ENCODE peak calls at places on chromosome 21, in nine cellular contexts. One of them, this sample, is unnamed.

GRCh38 chr21:35470522-35470921 is 421.4 kb upstream of the RUNX1 start:
- DNase-seq in thoracic aorta: no peak
- DNase-seq in transverse colon: no peak
- DNase-seq in RWPE2: no peak
- DNase-seq in cardiac fibroblast: no peak
- DNase-seq in left ventricle myocardium inferior: no peak
- DNase-seq in heart right ventricle: no peak
- DNase-seq in astrocyte of the cerebellum: no peak
- DNase-seq in HFF-Myc: no peak
- DNase-seq in this sample: no peak

GRCh38 chr21:33402011-33402979 is 918 bp upstream of the IFNGR2 start:
- DNase-seq in thoracic aorta: no peak
- DNase-seq in heart right ventricle: peak
- DNase-seq in astrocyte of the cerebellum: no peak
- DNase-seq in HFF-Myc: no peak
- DNase-seq in transverse colon: peak
- DNase-seq in RWPE2: no peak
- DNase-seq in cardiac fibroblast: peak
- DNase-seq in left ventricle myocardium inferior: peak
- DNase-seq in this sample: peak

GRCh38 chr21:29771491-29772066 is 168.2 kb downstream of the GRIK1 start:
- DNase-seq in heart right ventricle: no peak
- DNase-seq in RWPE2: no peak
- DNase-seq in transverse colon: no peak
- DNase-seq in HFF-Myc: no peak
- DNase-seq in left ventricle myocardium inferior: no peak
- DNase-seq in cardiac fibroblast: no peak
- DNase-seq in astrocyte of the cerebellum: no peak
- DNase-seq in thoracic aorta: no peak
- DNase-seq in this sample: peak

GRCh38 chr21:34916446-34916845 is 132.7 kb downstream of the RUNX1 start:
- DNase-seq in HFF-Myc: peak
- DNase-seq in thoracic aorta: no peak
- DNase-seq in cardiac fibroblast: peak
- DNase-seq in heart right ventricle: no peak
- DNase-seq in left ventricle myocardium inferior: no peak
- DNase-seq in RWPE2: no peak
- DNase-seq in transverse colon: no peak
- DNase-seq in astrocyte of the cerebellum: no peak
- DNase-seq in this sample: no peak

GRCh38 chr21:28240586-28240985 is 752.1 kb downstream of the LTN1 start:
- DNase-seq in RWPE2: no peak
- DNase-seq in heart right ventricle: no peak
- DNase-seq in astrocyte of the cerebellum: no peak
- DNase-seq in HFF-Myc: no peak
- DNase-seq in thoracic aorta: no peak
- DNase-seq in transverse colon: no peak
- DNase-seq in left ventricle myocardium inferior: no peak
- DNase-seq in cardiac fibroblast: peak
- DNase-seq in this sample: no peak

GRCh38 chr21:36325373-36326010 is 5.5 kb downstream of the MORC3 start:
- DNase-seq in cardiac fibroblast: peak
- DNase-seq in astrocyte of the cerebellum: no peak
- DNase-seq in RWPE2: no peak
- DNase-seq in thoracic aorta: no peak
- DNase-seq in left ventricle myocardium inferior: no peak
- DNase-seq in transverse colon: no peak
- DNase-seq in HFF-Myc: no peak
- DNase-seq in heart right ventricle: no peak
- DNase-seq in this sample: peak

GRCh38 chr21:33357177-33357576 is 32.4 kb downstream of the IFNAR1 start:
- DNase-seq in RWPE2: no peak
- DNase-seq in left ventricle myocardium inferior: no peak
- DNase-seq in astrocyte of the cerebellum: no peak
- DNase-seq in transverse colon: no peak
- DNase-seq in thoracic aorta: no peak
- DNase-seq in heart right ventricle: no peak
- DNase-seq in HFF-Myc: no peak
- DNase-seq in cardiac fibroblast: no peak
- DNase-seq in this sample: no peak

GRCh38 chr21:14361958-14362357 is 21.0 kb downstream of the HSPA13 start:
- DNase-seq in cardiac fibroblast: peak
- DNase-seq in left ventricle myocardium inferior: no peak
- DNase-seq in astrocyte of the cerebellum: no peak
- DNase-seq in heart right ventricle: no peak
- DNase-seq in transverse colon: no peak
- DNase-seq in RWPE2: no peak
- DNase-seq in HFF-Myc: no peak
- DNase-seq in thoracic aorta: no peak
- DNase-seq in this sample: peak

GRCh38 chr21:33948951-33949444 is 33.4 kb upstream of the ATP5PO start:
- DNase-seq in cardiac fibroblast: no peak
- DNase-seq in thoracic aorta: no peak
- DNase-seq in transverse colon: no peak
- DNase-seq in RWPE2: no peak
- DNase-seq in left ventricle myocardium inferior: no peak
- DNase-seq in HFF-Myc: no peak
- DNase-seq in heart right ventricle: no peak
- DNase-seq in astrocyte of the cerebellum: no peak
- DNase-seq in this sample: no peak

GRCh38 chr21:18443085-18443484 is 39.5 kb upstream of the TMPRSS15 start:
- DNase-seq in HFF-Myc: no peak
- DNase-seq in cardiac fibroblast: no peak
- DNase-seq in thoracic aorta: no peak
- DNase-seq in heart right ventricle: no peak
- DNase-seq in RWPE2: no peak
- DNase-seq in left ventricle myocardium inferior: no peak
- DNase-seq in astrocyte of the cerebellum: no peak
- DNase-seq in transverse colon: no peak
- DNase-seq in this sample: no peak

GRCh38 chr21:35198004-35198403 is 148.9 kb upstream of the RUNX1 start:
- DNase-seq in astrocyte of the cerebellum: peak
- DNase-seq in HFF-Myc: peak
- DNase-seq in left ventricle myocardium inferior: no peak
- DNase-seq in RWPE2: peak
- DNase-seq in cardiac fibroblast: peak
- DNase-seq in heart right ventricle: peak
- DNase-seq in thoracic aorta: no peak
- DNase-seq in transverse colon: no peak
- DNase-seq in this sample: peak

GRCh38 chr21:17003221-17003620 is 509.6 kb upstream of the CXADR start:
- DNase-seq in left ventricle myocardium inferior: no peak
- DNase-seq in HFF-Myc: no peak
- DNase-seq in transverse colon: no peak
- DNase-seq in cardiac fibroblast: peak
- DNase-seq in astrocyte of the cerebellum: no peak
- DNase-seq in thoracic aorta: no peak
- DNase-seq in heart right ventricle: no peak
- DNase-seq in RWPE2: no peak
- DNase-seq in this sample: peak

GRCh38 chr21:31008355-31008754 is 29.9 kb downstream of the KRTAP19-8 start:
- DNase-seq in HFF-Myc: no peak
- DNase-seq in cardiac fibroblast: no peak
- DNase-seq in transverse colon: no peak
- DNase-seq in heart right ventricle: no peak
- DNase-seq in astrocyte of the cerebellum: no peak
- DNase-seq in left ventricle myocardium inferior: no peak
- DNase-seq in thoracic aorta: no peak
- DNase-seq in RWPE2: no peak
- DNase-seq in this sample: peak

DNA sequence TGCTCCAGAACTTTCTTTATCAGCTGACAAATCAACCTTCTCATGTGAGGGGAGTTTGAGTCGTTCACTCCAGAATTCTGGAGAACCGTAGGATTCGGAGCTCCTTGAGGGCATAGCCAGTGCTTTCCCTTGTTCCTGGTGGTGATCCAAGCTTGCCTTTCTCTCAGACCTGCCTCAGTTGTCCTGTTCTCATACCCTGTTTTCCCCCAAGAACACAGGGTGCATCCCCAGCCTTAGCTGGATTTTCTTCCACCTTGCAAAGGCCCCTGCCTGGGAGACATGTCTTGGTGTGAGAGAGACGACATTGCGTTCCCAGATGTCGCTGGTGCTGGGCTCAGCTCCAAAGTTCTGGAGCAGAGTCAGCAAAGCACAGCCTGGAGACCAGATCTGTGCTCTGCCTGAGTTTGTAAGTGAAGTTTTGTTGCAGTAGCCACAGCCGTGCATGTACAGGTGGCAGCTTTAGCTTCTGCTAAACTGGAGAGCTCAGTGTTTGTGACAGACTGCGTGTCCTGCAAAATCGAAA is 40.0 kb downstream of the ABCG1 start:
- DNase-seq in left ventricle myocardium inferior: peak
- DNase-seq in RWPE2: no peak
- DNase-seq in cardiac fibroblast: no peak
- DNase-seq in thoracic aorta: no peak
- DNase-seq in astrocyte of the cerebellum: no peak
- DNase-seq in HFF-Myc: no peak
- DNase-seq in transverse colon: no peak
- DNase-seq in heart right ventricle: peak
- DNase-seq in this sample: no peak
- TF ChIP-seq CTCF in left ventricle myocardium inferior: peak
- TF ChIP-seq CTCF in RWPE2: peak
- TF ChIP-seq CTCF in cardiac fibroblast: no peak
- TF ChIP-seq CTCF in thoracic aorta: no peak
- TF ChIP-seq CTCF in astrocyte of the cerebellum: no peak
- TF ChIP-seq CTCF in HFF-Myc: no peak
- TF ChIP-seq CTCF in transverse colon: no peak
- TF ChIP-seq CTCF in heart right ventricle: peak
- TF ChIP-seq CTCF in this sample: no peak

GRCh38 chr21:45445369-45445768 is 40.4 kb downstream of the COL18A1 start:
- DNase-seq in HFF-Myc: no peak
- DNase-seq in thoracic aorta: no peak
- DNase-seq in cardiac fibroblast: no peak
- DNase-seq in left ventricle myocardium inferior: no peak
- DNase-seq in transverse colon: no peak
- DNase-seq in astrocyte of the cerebellum: no peak
- DNase-seq in heart right ventricle: no peak
- DNase-seq in RWPE2: no peak
- DNase-seq in this sample: no peak
- H3K4me3 ChIP-seq in HFF-Myc: no peak
- H3K4me3 ChIP-seq in thoracic aorta: no peak
- H3K4me3 ChIP-seq in cardiac fibroblast: no peak
- H3K4me3 ChIP-seq in left ventricle myocardium inferior: no peak
- H3K4me3 ChIP-seq in transverse colon: no peak
- H3K4me3 ChIP-seq in astrocyte of the cerebellum: no peak
- H3K4me3 ChIP-seq in heart right ventricle: no peak
- H3K4me3 ChIP-seq in RWPE2: no peak
- H3K4me3 ChIP-seq in this sample: no peak

DNA sequence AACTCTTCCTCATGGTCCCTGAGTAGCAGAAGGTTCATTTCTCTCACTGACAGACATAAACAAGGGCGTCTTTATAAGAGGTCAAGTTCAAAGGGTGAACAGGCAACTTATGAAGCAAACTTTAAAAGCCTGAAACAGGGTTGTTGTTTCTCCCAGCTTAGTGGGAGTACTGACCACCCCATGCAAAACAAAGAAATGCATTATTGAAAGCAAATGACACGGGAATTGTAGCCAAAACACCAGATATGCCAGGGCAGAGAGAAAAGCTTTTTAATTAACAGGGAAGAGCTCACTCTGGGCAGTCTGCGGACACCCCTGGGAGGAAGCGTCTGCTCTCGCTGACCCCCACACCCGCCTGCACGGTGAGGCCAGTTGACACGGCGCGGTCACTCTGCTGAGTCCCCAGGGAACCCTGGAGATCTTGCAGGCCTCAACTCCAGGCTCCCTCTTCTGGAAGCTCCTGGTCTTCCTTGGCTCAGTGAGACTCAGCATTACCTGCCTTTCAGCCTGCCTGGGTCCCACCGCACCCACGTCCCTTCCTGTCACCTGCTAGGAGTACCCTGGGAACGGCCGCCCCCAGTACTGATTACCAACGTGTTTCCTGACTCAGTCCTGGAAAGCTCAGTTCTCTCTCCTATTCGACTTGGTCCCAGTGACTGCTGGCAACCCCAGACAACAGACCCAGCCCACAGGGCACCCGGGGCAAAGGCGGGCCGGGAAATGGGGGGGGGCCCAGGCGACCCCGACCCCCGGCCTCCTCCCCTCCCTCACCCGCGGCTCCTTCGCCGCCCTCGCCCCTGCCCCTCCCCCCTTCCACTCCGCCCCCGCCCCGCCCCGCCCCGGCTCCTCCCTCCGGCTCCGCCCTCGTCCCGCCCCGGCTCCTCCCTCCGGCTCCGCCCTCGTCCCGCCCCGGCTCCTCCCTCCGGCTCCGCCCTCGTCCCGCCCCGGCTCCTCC is 972 bp downstream of the CFAP410 start:
- DNase-seq in astrocyte of the cerebellum: peak
- DNase-seq in thoracic aorta: peak
- DNase-seq in left ventricle myocardium inferior: peak
- DNase-seq in cardiac fibroblast: peak
- DNase-seq in transverse colon: peak
- DNase-seq in HFF-Myc: peak
- DNase-seq in RWPE2: no peak
- DNase-seq in heart right ventricle: peak
- DNase-seq in this sample: peak
- TF ChIP-seq CTCF in astrocyte of the cerebellum: peak
- TF ChIP-seq CTCF in thoracic aorta: no peak
- TF ChIP-seq CTCF in left ventricle myocardium inferior: peak
- TF ChIP-seq CTCF in cardiac fibroblast: peak
- TF ChIP-seq CTCF in transverse colon: peak
- TF ChIP-seq CTCF in HFF-Myc: no peak
- TF ChIP-seq CTCF in RWPE2: peak
- TF ChIP-seq CTCF in heart right ventricle: peak
- TF ChIP-seq CTCF in this sample: peak

GRCh38 chr21:45981641-45982255 is at the start of gene COL6A1:
- DNase-seq in RWPE2: peak
- DNase-seq in cardiac fibroblast: peak
- DNase-seq in heart right ventricle: peak
- DNase-seq in astrocyte of the cerebellum: no peak
- DNase-seq in thoracic aorta: no peak
- DNase-seq in transverse colon: peak
- DNase-seq in HFF-Myc: no peak
- DNase-seq in left ventricle myocardium inferior: peak
- DNase-seq in this sample: no peak
- H3K4me3 ChIP-seq in RWPE2: peak
- H3K4me3 ChIP-seq in cardiac fibroblast: peak
- H3K4me3 ChIP-seq in heart right ventricle: peak
- H3K4me3 ChIP-seq in astrocyte of the cerebellum: peak
- H3K4me3 ChIP-seq in thoracic aorta: peak
- H3K4me3 ChIP-seq in transverse colon: peak
- H3K4me3 ChIP-seq in HFF-Myc: peak
- H3K4me3 ChIP-seq in left ventricle myocardium inferior: peak
- H3K4me3 ChIP-seq in this sample: peak